ENCODE peak calls at places on chromosomes 6 and 20, in eight cellular contexts. I is stomach, Q is A549, H is WERI-Rb-1, F is hepatocyte, V is adipocyte, J is AG04450, E is ovary. A is an unnamed sample. For H3K9me3, the result is how much of the 10 kb centered on the place peaks cover.

GRCh38 chr6:30914854-30915590 is 984 bp downstream of the VARS2 start:
- DNase-seq in I (no peak), Q (no peak), H (no peak), F (no peak), V (no peak), J (no peak), E (peak), A (no peak)

GRCh38 chr6:143108278-143108677 is 47.6 kb downstream of the AIG1 start:
- DNase-seq in I (no peak), Q (no peak), H (no peak), F (no peak), V (peak), J (no peak), E (no peak), A (no peak)

GRCh38 chr6:141851063-141851462 is 281.7 kb upstream of the GJE1 start:
- DNase-seq in I (no peak), Q (no peak), H (no peak), F (no peak), V (no peak), J (no peak), E (no peak), A (no peak)

GRCh38 chr6:14573267-14573666 is 455.7 kb downstream of the CD83 start:
- DNase-seq in I (no peak), Q (no peak), H (no peak), F (no peak), V (no peak), J (no peak), E (no peak), A (no peak)

GRCh38 chr6:115896538-115897129 is 164.1 kb downstream of the FRK start:
- DNase-seq in I (no peak), Q (peak), H (no peak), F (peak), V (peak), J (no peak), E (no peak), A (no peak)

GRCh38 chr6:157634566-157634965 is 188.5 kb upstream of the SNX9 start:
- DNase-seq in I (no peak), Q (no peak), H (no peak), F (no peak), V (no peak), J (no peak), E (no peak), A (no peak)

GRCh38 chr6:38632490-38632889 is 7.2 kb downstream of the BTBD9 start:
- DNase-seq in I (no peak), Q (no peak), H (no peak), F (no peak), V (no peak), J (no peak), E (no peak), A (no peak)

GRCh38 chr6:170443151-170443662 is 109.9 kb downstream of the PSMB1 start:
- DNase-seq in I (peak), Q (no peak), H (no peak), F (no peak), V (no peak), J (no peak), E (no peak), A (no peak)

GRCh38 chr20:61561111-61561830 is 309.2 kb downstream of the CDH4 start:
- DNase-seq in I (no peak), Q (no peak), H (no peak), F (no peak), V (no peak), J (no peak), E (no peak), A (no peak)

GRCh38 chr6:35534396-35535170 is 21.9 kb upstream of the TULP1 start:
- DNase-seq in I (no peak), Q (no peak), H (peak), F (peak), V (no peak), J (no peak), E (no peak), A (no peak)

GRCh38 chr20:25336561-25337422 is 53.8 kb downstream of the ABHD12 start:
- DNase-seq in I (no peak), Q (peak), H (peak), F (peak), V (peak), J (no peak), E (no peak), A (no peak)

GRCh38 chr6:79913369-79913768 is 34.0 kb downstream of the ELOVL4 start:
- DNase-seq in I (no peak), Q (no peak), H (peak), F (no peak), V (no peak), J (no peak), E (no peak), A (no peak)

GRCh38 chr6:116286773-116287358 is 7.1 kb upstream of the TSPYL1 start:
- DNase-seq in I (no peak), Q (no peak), H (no peak), F (no peak), V (no peak), J (no peak), E (no peak), A (no peak)

GRCh38 chr6:123527406-123527805 is 109.3 kb downstream of the TRDN start:
- DNase-seq in I (no peak), Q (no peak), H (no peak), F (no peak), V (no peak), J (no peak), E (no peak), A (no peak)

GRCh38 chr6:79946242-79946641 is 1.1 kb downstream of the ELOVL4 start:
- DNase-seq in I (no peak), Q (peak), H (peak), F (peak), V (peak), J (no peak), E (no peak), A (no peak)

GRCh38 chr20:50284811-50285375 is 94.3 kb downstream of the CEBPB start:
- DNase-seq in I (no peak), Q (no peak), H (no peak), F (no peak), V (no peak), J (no peak), E (peak), A (no peak)

GRCh38 chr20:20205141-20205861 is 153.0 kb downstream of the CFAP61 start:
- DNase-seq in I (no peak), Q (no peak), H (no peak), F (no peak), V (no peak), J (no peak), E (no peak), A (no peak)

GRCh38 chr6:72826033-72826432 is 204.2 kb downstream of the KCNQ5 start:
- DNase-seq in I (no peak), Q (no peak), H (no peak), F (no peak), V (no peak), J (no peak), E (no peak), A (no peak)

GRCh38 chr20:43558412-43559146 is at the start of gene SGK2:
- DNase-seq in I (peak), Q (peak), H (no peak), F (peak), V (peak), J (no peak), E (no peak), A (no peak)

GRCh38 chr6:151524059-151524458 is 30.2 kb downstream of the CCDC170 start:
- DNase-seq in I (no peak), Q (no peak), H (no peak), F (no peak), V (no peak), J (no peak), E (no peak), A (no peak)

DNA sequence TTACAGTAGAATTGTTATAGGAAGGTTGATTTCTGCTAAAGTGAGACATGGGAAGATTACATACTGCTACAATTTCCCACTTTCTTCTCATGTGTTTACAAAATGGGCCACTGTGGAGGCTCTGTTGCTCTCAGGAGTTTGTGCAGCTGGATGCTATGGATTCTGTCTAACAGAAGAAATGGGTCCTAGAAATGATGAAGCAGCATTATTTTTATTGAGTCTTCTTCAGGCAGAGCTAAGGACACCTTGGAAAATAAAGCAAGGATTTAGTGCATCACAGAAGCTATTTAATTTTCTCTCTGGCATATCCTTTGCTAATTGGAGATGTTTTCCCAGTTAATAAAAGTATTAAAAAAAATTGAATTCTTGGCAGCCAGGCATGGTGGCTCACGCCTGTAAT is 29.2 kb downstream of the CCDC170 start:
- DNase-seq in I (no peak), Q (no peak), H (no peak), F (no peak), V (no peak), J (no peak), E (no peak), A (no peak)
- H3K9me3 ChIP-seq in I (under half), Q (under half), H (under half), F (under half), V (half or more), J (under half), E (under half), A (under half)

GRCh38 chr20:40110241-40110910 is 578.7 kb downstream of the MAFB start:
- DNase-seq in I (no peak), Q (no peak), H (no peak), F (no peak), V (no peak), J (no peak), E (no peak), A (no peak)

GRCh38 chr20:40103420-40103819 is 585.6 kb downstream of the MAFB start:
- DNase-seq in I (no peak), Q (no peak), H (no peak), F (no peak), V (no peak), J (no peak), E (no peak), A (no peak)

GRCh38 chr20:40111282-40111681 is 577.8 kb downstream of the MAFB start:
- DNase-seq in I (no peak), Q (no peak), H (no peak), F (no peak), V (no peak), J (no peak), E (no peak), A (no peak)

DNA sequence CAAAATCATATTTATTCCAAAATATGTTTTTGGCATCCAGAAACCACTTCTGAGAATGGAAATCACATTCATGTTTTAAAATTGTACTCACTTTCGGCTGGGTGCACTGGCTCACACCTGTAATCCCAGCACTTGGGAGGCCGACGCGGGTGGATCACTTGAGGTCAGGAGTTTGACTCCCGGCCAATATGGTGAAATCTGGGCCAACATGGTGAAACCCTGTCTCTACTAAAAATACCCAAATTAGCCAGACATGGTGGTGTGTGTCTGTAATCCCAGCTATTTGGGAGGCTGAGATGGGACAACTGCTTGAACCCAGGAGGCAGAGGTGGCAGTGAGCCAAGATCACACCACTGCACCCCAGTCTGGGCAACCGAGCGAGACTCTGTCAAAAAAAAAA is 580.7 kb downstream of the MAFB start:
- DNase-seq in I (no peak), Q (no peak), H (no peak), F (no peak), V (no peak), J (no peak), E (no peak), A (no peak)
- H3K9me3 ChIP-seq in I (under half), Q (under half), H (under half), F (under half), V (under half), J (under half), E (under half), A (under half)

GRCh38 chr6:164967102-164967501 is 342.3 kb downstream of the C6orf118 start:
- DNase-seq in I (no peak), Q (no peak), H (no peak), F (no peak), V (no peak), J (no peak), E (no peak), A (no peak)
- H3K9me3 ChIP-seq in I (under half), Q (under half), H (under half), F (under half), V (under half), J (under half), E (under half), A (under half)

GRCh38 chr20:59669451-59669850 is 65.1 kb downstream of the PHACTR3 start:
- DNase-seq in I (no peak), Q (no peak), H (no peak), F (no peak), V (no peak), J (no peak), E (no peak), A (no peak)
- H3K9me3 ChIP-seq in I (under half), Q (under half), H (under half), F (under half), V (under half), J (under half), E (under half), A (under half)

GRCh38 chr6:164345856-164346496 is 931.5 kb downstream of the QKI start:
- DNase-seq in I (no peak), Q (no peak), H (no peak), F (no peak), V (no peak), J (no peak), E (no peak), A (no peak)

GRCh38 chr6:164347455-164347854 is 932.9 kb downstream of the QKI start:
- DNase-seq in I (no peak), Q (no peak), H (peak), F (no peak), V (no peak), J (no peak), E (no peak), A (no peak)

GRCh38 chr6:164345340-164345739 is 930.8 kb downstream of the QKI start:
- DNase-seq in I (no peak), Q (no peak), H (no peak), F (no peak), V (no peak), J (no peak), E (no peak), A (no peak)

GRCh38 chr6:164346631-164347030 is 932.1 kb downstream of the QKI start:
- DNase-seq in I (no peak), Q (no peak), H (peak), F (no peak), V (no peak), J (no peak), E (no peak), A (no peak)

DNA sequence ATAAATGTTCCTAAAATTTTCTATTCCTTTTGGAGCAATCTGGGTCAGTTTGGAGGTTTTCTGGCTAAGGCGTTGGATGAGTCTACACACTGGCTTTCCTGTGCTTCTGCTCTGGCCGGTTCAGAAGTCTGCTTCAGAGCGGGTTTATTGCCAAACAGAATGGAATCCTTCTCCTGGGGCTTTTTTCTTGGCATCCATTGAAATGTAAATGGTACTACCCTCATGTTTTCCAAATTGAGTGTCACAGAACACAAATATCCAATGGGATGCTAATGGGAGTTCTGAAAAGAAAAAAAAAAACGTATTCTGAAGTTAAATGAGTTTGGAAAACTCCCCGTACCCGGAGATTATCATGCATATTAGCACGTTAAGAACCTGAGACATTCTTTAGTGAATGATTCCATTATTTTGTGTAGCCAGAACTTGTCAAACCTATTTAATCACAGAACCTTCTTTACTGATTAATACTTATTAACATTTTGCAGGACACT is 930.3 kb downstream of the QKI start:
- DNase-seq in I (no peak), Q (no peak), H (no peak), F (no peak), V (no peak), J (no peak), E (no peak), A (no peak)
- H3K9me3 ChIP-seq in I (under half), Q (under half), H (under half), F (under half), V (under half), J (under half), E (under half), A (under half)

GRCh38 chr20:16758459-16759160 is 10.5 kb downstream of the OTOR start:
- DNase-seq in I (no peak), Q (no peak), H (no peak), F (no peak), V (no peak), J (no peak), E (no peak), A (no peak)

GRCh38 chr20:16764560-16764959 is 16.4 kb downstream of the OTOR start:
- DNase-seq in I (no peak), Q (no peak), H (no peak), F (no peak), V (no peak), J (no peak), E (no peak), A (no peak)

GRCh38 chr20:16760431-16761304 is 12.5 kb downstream of the OTOR start:
- DNase-seq in I (peak), Q (no peak), H (no peak), F (no peak), V (no peak), J (no peak), E (no peak), A (no peak)

GRCh38 chr20:16759161-16759523 is 11.0 kb downstream of the OTOR start:
- DNase-seq in I (no peak), Q (no peak), H (no peak), F (no peak), V (no peak), J (no peak), E (no peak), A (no peak)

DNA sequence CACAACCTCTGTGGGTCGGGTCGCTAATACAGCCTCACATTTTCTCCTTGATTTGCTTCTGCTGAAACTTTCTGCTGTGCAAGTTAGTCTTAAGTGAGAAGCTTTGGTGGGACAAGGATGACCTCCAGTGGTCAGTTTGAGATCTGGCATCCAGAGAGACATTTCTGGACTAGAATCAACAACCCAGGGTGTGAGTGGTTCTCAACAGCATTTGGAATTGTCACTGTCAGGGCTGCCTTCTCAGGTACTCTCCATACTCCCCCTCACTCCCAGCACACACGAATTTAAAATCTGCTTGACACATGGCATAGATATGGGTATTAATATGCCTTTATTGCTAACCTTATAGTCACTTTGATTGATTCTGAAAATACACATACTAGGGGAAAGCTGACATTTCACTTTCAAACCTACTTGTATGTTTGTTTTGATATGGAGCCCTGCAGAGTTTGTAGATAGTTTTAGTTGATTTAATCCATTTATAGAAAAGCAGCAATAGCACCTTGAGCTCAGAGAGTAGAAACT is 13.2 kb downstream of the OTOR start:
- DNase-seq in I (peak), Q (peak), H (peak), F (peak), V (peak), J (peak), E (peak), A (peak)
- H3K9me3 ChIP-seq in I (under half), Q (under half), H (under half), F (under half), V (under half), J (under half), E (under half), A (under half)

A was measured in T-helper 17 cell.